ENCODE peak calls at places on chromosomes 4 and X, in seven cellular contexts. Q is H4, X is left ventricle myocardium inferior, V is mammary epithelial cell, U is SHP77, H is omental fat pad, D is bronchial epithelial cell. K is an unnamed sample.
A peak's percentile ranks its signal among the peaks of the same experiment; 100 is the strongest.

GRCh38 chr4:1329408-1330371 is 17.3 kb upstream of the UVSSA start:
- DNase-seq in Q (no peak), X (no peak), V (peak; percentile 94), U (no peak), H (no peak), D (no peak), K (no peak)

GRCh38 chr4:157217708-157218107 is 2.8 kb upstream of the GRIA2 start:
- DNase-seq in Q (no peak), X (no peak), V (no peak), U (no peak), H (no peak), D (peak; percentile 37), K (no peak)

GRCh38 chrX:28498658-28499057 is 88.6 kb upstream of the IL1RAPL1 start:
- DNase-seq in Q (peak; percentile 44), X (no peak), V (peak; percentile 58), U (no peak), H (no peak), D (peak; percentile 87), K (peak; percentile 68)

GRCh38 chrX:133670394-133670793 is 255.1 kb upstream of the GPC4 start:
- DNase-seq in Q (peak; percentile 28), X (no peak), V (peak; percentile 37), U (no peak), H (no peak), D (peak; percentile 38), K (peak; percentile 6)

GRCh38 chr4:45931151-45931550 is 192.7 kb downstream of the GABRG1 start:
- DNase-seq in Q (no peak), X (no peak), V (peak; percentile 20), U (no peak), H (no peak), D (peak; percentile 16), K (peak; percentile 48)

GRCh38 chr4:155353923-155354540 is 22.7 kb downstream of the MAP9 start:
- DNase-seq in Q (peak; percentile 32), X (peak; percentile 70), V (peak; percentile 14), U (peak; percentile 3), H (peak; percentile 55), D (peak; percentile 30), K (peak; percentile 33)

GRCh38 chrX:23515028-23515427 is 152.3 kb upstream of the PRDX4 start:
- DNase-seq in Q (no peak), X (no peak), V (peak; percentile 45), U (no peak), H (no peak), D (peak; percentile 52), K (no peak)

GRCh38 chrX:86171366-86171765 is 23.1 kb downstream of the DACH2 start:
- DNase-seq in Q (no peak), X (no peak), V (peak; percentile 51), U (peak; percentile 10), H (no peak), D (peak; percentile 50), K (peak; percentile 18)

GRCh38 chr4:85697864-85698263 is 222.9 kb downstream of the ARHGAP24 start:
- DNase-seq in Q (no peak), X (no peak), V (no peak), U (no peak), H (no peak), D (no peak), K (no peak)

K was measured in HT1080.